ENCODE peak calls at places on chromosomes 13 and 19, in nine cellular contexts. One of them, this sample, is unnamed.

GRCh38 chr13:48977973-48978372 is 2.3 kb downstream of the FNDC3A start:
- DNase-seq in DMS53: no peak
- DNase-seq in Peyer's patch: no peak
- DNase-seq in Panc1: no peak
- DNase-seq in activated naive CD4-positive, alpha-beta T cell treated with anti-CD3 and anti-CD28 coated beads, Interleukin-2, amount 10 ng/mL, durations not matched to agents 7 days and 5 days: no peak
- DNase-seq in choroid plexus epithelial cell: peak
- DNase-seq in T-cell: no peak
- DNase-seq in progenitor cell of endocrine pancreas: no peak
- DNase-seq in COR-L47: no peak
- DNase-seq in this sample: no peak

GRCh38 chr19:48461982-48462655 is 6.7 kb downstream of the KCNJ14 start:
- DNase-seq in choroid plexus epithelial cell: no peak
- DNase-seq in activated naive CD4-positive, alpha-beta T cell treated with anti-CD3 and anti-CD28 coated beads, Interleukin-2, amount 10 ng/mL, durations not matched to agents 7 days and 5 days: no peak
- DNase-seq in Panc1: no peak
- DNase-seq in COR-L47: no peak
- DNase-seq in T-cell: no peak
- DNase-seq in Peyer's patch: no peak
- DNase-seq in DMS53: peak
- DNase-seq in progenitor cell of endocrine pancreas: no peak
- DNase-seq in this sample: no peak

GRCh38 chr13:49315036-49315565 is 67.4 kb downstream of the CDADC1 start:
- DNase-seq in COR-L47: no peak
- DNase-seq in choroid plexus epithelial cell: peak
- DNase-seq in Panc1: no peak
- DNase-seq in DMS53: no peak
- DNase-seq in Peyer's patch: no peak
- DNase-seq in activated naive CD4-positive, alpha-beta T cell treated with anti-CD3 and anti-CD28 coated beads, Interleukin-2, amount 10 ng/mL, durations not matched to agents 7 days and 5 days: no peak
- DNase-seq in T-cell: no peak
- DNase-seq in progenitor cell of endocrine pancreas: no peak
- DNase-seq in this sample: no peak

GRCh38 chr19:5593963-5594255 is 26.2 kb upstream of the TINCR start:
- DNase-seq in progenitor cell of endocrine pancreas: no peak
- DNase-seq in T-cell: no peak
- DNase-seq in Peyer's patch: no peak
- DNase-seq in Panc1: no peak
- DNase-seq in choroid plexus epithelial cell: no peak
- DNase-seq in activated naive CD4-positive, alpha-beta T cell treated with anti-CD3 and anti-CD28 coated beads, Interleukin-2, amount 10 ng/mL, durations not matched to agents 7 days and 5 days: no peak
- DNase-seq in COR-L47: no peak
- DNase-seq in DMS53: no peak
- DNase-seq in this sample: no peak

GRCh38 chr19:51572415-51572814 is 1.3 kb downstream of the ZNF175 start:
- DNase-seq in Panc1: no peak
- DNase-seq in activated naive CD4-positive, alpha-beta T cell treated with anti-CD3 and anti-CD28 coated beads, Interleukin-2, amount 10 ng/mL, durations not matched to agents 7 days and 5 days: no peak
- DNase-seq in DMS53: no peak
- DNase-seq in choroid plexus epithelial cell: peak
- DNase-seq in Peyer's patch: peak
- DNase-seq in T-cell: no peak
- DNase-seq in COR-L47: no peak
- DNase-seq in progenitor cell of endocrine pancreas: no peak
- DNase-seq in this sample: no peak

GRCh38 chr13:93769607-93770006 is 543.0 kb downstream of the GPC6 start:
- DNase-seq in Panc1: no peak
- DNase-seq in COR-L47: no peak
- DNase-seq in T-cell: no peak
- DNase-seq in choroid plexus epithelial cell: no peak
- DNase-seq in DMS53: no peak
- DNase-seq in progenitor cell of endocrine pancreas: no peak
- DNase-seq in activated naive CD4-positive, alpha-beta T cell treated with anti-CD3 and anti-CD28 coated beads, Interleukin-2, amount 10 ng/mL, durations not matched to agents 7 days and 5 days: no peak
- DNase-seq in Peyer's patch: no peak
- DNase-seq in this sample: no peak

GRCh38 chr13:77362166-77362565 is 35.3 kb upstream of the MYCBP2 start:
- DNase-seq in COR-L47: no peak
- DNase-seq in T-cell: no peak
- DNase-seq in choroid plexus epithelial cell: no peak
- DNase-seq in DMS53: no peak
- DNase-seq in Peyer's patch: no peak
- DNase-seq in activated naive CD4-positive, alpha-beta T cell treated with anti-CD3 and anti-CD28 coated beads, Interleukin-2, amount 10 ng/mL, durations not matched to agents 7 days and 5 days: no peak
- DNase-seq in Panc1: no peak
- DNase-seq in progenitor cell of endocrine pancreas: no peak
- DNase-seq in this sample: no peak

GRCh38 chr13:103812966-103813365 is 746.7 kb upstream of the SLC10A2 start:
- DNase-seq in T-cell: no peak
- DNase-seq in Panc1: no peak
- DNase-seq in COR-L47: no peak
- DNase-seq in choroid plexus epithelial cell: peak
- DNase-seq in DMS53: no peak
- DNase-seq in activated naive CD4-positive, alpha-beta T cell treated with anti-CD3 and anti-CD28 coated beads, Interleukin-2, amount 10 ng/mL, durations not matched to agents 7 days and 5 days: no peak
- DNase-seq in Peyer's patch: no peak
- DNase-seq in progenitor cell of endocrine pancreas: no peak
- DNase-seq in this sample: no peak

GRCh38 chr13:98910501-98910951 is 67.3 kb downstream of the DOCK9 start:
- DNase-seq in DMS53: peak
- DNase-seq in Peyer's patch: no peak
- DNase-seq in T-cell: no peak
- DNase-seq in activated naive CD4-positive, alpha-beta T cell treated with anti-CD3 and anti-CD28 coated beads, Interleukin-2, amount 10 ng/mL, durations not matched to agents 7 days and 5 days: peak
- DNase-seq in COR-L47: no peak
- DNase-seq in Panc1: peak
- DNase-seq in progenitor cell of endocrine pancreas: no peak
- DNase-seq in choroid plexus epithelial cell: peak
- DNase-seq in this sample: no peak

GRCh38 chr13:69580255-69580654 is 527.4 kb upstream of the ATXN8OS start:
- DNase-seq in Panc1: no peak
- DNase-seq in progenitor cell of endocrine pancreas: no peak
- DNase-seq in Peyer's patch: no peak
- DNase-seq in T-cell: no peak
- DNase-seq in COR-L47: no peak
- DNase-seq in activated naive CD4-positive, alpha-beta T cell treated with anti-CD3 and anti-CD28 coated beads, Interleukin-2, amount 10 ng/mL, durations not matched to agents 7 days and 5 days: no peak
- DNase-seq in DMS53: no peak
- DNase-seq in choroid plexus epithelial cell: no peak
- DNase-seq in this sample: no peak

GRCh38 chr13:48156466-48156865 is 61.6 kb upstream of the MED4 start:
- DNase-seq in T-cell: peak
- DNase-seq in Peyer's patch: peak
- DNase-seq in choroid plexus epithelial cell: no peak
- DNase-seq in Panc1: no peak
- DNase-seq in DMS53: peak
- DNase-seq in progenitor cell of endocrine pancreas: no peak
- DNase-seq in COR-L47: no peak
- DNase-seq in activated naive CD4-positive, alpha-beta T cell treated with anti-CD3 and anti-CD28 coated beads, Interleukin-2, amount 10 ng/mL, durations not matched to agents 7 days and 5 days: peak
- DNase-seq in this sample: no peak

GRCh38 chr19:16548956-16549355 is 6.7 kb upstream of the CHERP start:
- DNase-seq in Panc1: no peak
- DNase-seq in activated naive CD4-positive, alpha-beta T cell treated with anti-CD3 and anti-CD28 coated beads, Interleukin-2, amount 10 ng/mL, durations not matched to agents 7 days and 5 days: no peak
- DNase-seq in DMS53: no peak
- DNase-seq in T-cell: no peak
- DNase-seq in COR-L47: no peak
- DNase-seq in progenitor cell of endocrine pancreas: no peak
- DNase-seq in choroid plexus epithelial cell: no peak
- DNase-seq in Peyer's patch: no peak
- DNase-seq in this sample: no peak

GRCh38 chr13:107458269-107458668 is 757.1 kb downstream of the LIG4 start:
- DNase-seq in T-cell: no peak
- DNase-seq in progenitor cell of endocrine pancreas: no peak
- DNase-seq in DMS53: peak
- DNase-seq in COR-L47: no peak
- DNase-seq in Panc1: no peak
- DNase-seq in Peyer's patch: no peak
- DNase-seq in choroid plexus epithelial cell: no peak
- DNase-seq in activated naive CD4-positive, alpha-beta T cell treated with anti-CD3 and anti-CD28 coated beads, Interleukin-2, amount 10 ng/mL, durations not matched to agents 7 days and 5 days: no peak
- DNase-seq in this sample: no peak